ENCODE peak calls at places on chromosomes 6 and 20, in five cellular contexts. N is cardiac fibroblast, L is HFFc6, W is HFF-Myc, U is left ventricle myocardium inferior. D is an unnamed sample.

GRCh38 chr20:61932711-61933480 is 132.8 kb downstream of the TAF4 start:
- DNase-seq in N (no peak), L (no peak), W (no peak), U (peak), D (no peak)

GRCh38 chr6:96948631-96949030 is 24.1 kb downstream of the KLHL32 start:
- DNase-seq in N (no peak), L (no peak), W (no peak), U (no peak), D (no peak)

GRCh38 chr6:30013296-30013922 is 47.7 kb upstream of the POLR1H start:
- DNase-seq in N (no peak), L (no peak), W (no peak), U (no peak), D (peak)

GRCh38 chr6:114167583-114168576 is 174.9 kb downstream of the HS3ST5 start:
- DNase-seq in N (no peak), L (no peak), W (no peak), U (no peak), D (no peak)

GRCh38 chr6:91751496-91751895 is 1164.6 kb upstream of the MAP3K7 start:
- DNase-seq in N (no peak), L (no peak), W (no peak), U (no peak), D (no peak)

GRCh38 chr20:22052025-22052527 is 346.6 kb downstream of the PAX1 start:
- DNase-seq in N (no peak), L (no peak), W (no peak), U (no peak), D (no peak)

GRCh38 chr6:83514877-83515466 is 2.6 kb downstream of the PRSS35 start:
- DNase-seq in N (peak), L (peak), W (peak), U (no peak), D (peak)

GRCh38 chr6:133040025-133040838 is 200.9 kb upstream of the EYA4 start:
- DNase-seq in N (peak), L (no peak), W (no peak), U (no peak), D (no peak)

GRCh38 chr20:21391495-21392298 is 5.6 kb downstream of the NKX2-4 start:
- DNase-seq in N (no peak), L (no peak), W (no peak), U (no peak), D (no peak)

GRCh38 chr6:169302716-169303115 is 49.1 kb upstream of the THBS2 start:
- DNase-seq in N (no peak), L (no peak), W (no peak), U (no peak), D (no peak)

GRCh38 chr6:36301085-36301658 is 31.3 kb downstream of the PNPLA1 start:
- DNase-seq in N (no peak), L (no peak), W (no peak), U (no peak), D (no peak)

GRCh38 chr20:50372770-50373088 is 137.5 kb upstream of the PTPN1 start:
- DNase-seq in N (peak), L (no peak), W (no peak), U (no peak), D (no peak)

DNA sequence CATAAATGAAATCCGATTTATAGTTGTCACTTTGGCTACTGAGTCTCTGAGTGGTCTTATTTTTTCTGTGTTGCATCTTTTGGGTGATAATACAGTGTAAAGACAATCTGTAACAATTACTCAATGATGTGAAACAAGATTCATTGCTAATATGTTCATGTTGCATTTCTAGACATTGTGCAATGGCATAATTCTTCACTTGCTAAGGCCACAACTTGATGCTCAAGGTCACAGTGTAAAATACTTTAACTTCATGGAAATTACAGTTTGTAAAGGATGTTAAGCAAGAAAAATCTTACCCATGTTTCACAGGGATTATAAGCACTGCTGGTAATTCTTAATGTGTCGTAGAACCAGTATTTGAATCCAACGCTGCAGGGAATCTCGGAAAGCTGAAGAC is 74.9 kb upstream of the SMLR1 start:
- DNase-seq in N (peak), L (no peak), W (no peak), U (no peak), D (no peak)
- TF ChIP-seq CTCF in N (no peak), L (no peak), W (no peak), U (no peak), D (no peak)

GRCh38 chr6:41630946-41631345 is 7.3 kb upstream of the MDFI start:
- DNase-seq in N (no peak), L (no peak), W (no peak), U (no peak), D (no peak)
- TF ChIP-seq CTCF in N (no peak), L (no peak), W (no peak), U (no peak), D (no peak)

DNA sequence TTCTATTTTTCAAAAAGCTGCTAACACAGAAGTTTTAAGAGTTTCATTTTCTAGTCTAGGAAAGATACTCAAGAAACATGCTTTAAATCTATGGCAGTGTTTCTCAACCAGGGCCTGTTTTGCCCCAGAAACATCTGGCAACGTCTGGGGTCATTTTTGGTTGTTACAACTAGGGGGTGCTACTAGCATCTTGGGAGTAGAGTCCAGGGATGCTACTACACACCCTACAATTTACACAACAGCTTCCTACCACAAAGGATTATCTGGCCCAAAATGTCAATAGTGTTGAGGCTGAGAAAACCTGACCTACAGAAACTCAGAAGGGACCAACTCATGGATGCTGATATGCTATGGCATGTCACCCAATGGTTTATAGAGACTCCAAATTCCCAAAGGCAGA is 24.4 kb downstream of the SERAC1 start:
- DNase-seq in N (peak), L (no peak), W (no peak), U (no peak), D (no peak)
- TF ChIP-seq CTCF in N (peak), L (peak), W (peak), U (no peak), D (peak)

GRCh38 chr6:63476302-63476701 is 96.0 kb upstream of the LOC128125822 start:
- DNase-seq in N (peak), L (no peak), W (no peak), U (no peak), D (no peak)
- TF ChIP-seq CTCF in N (no peak), L (no peak), W (no peak), U (peak), D (no peak)

DNA sequence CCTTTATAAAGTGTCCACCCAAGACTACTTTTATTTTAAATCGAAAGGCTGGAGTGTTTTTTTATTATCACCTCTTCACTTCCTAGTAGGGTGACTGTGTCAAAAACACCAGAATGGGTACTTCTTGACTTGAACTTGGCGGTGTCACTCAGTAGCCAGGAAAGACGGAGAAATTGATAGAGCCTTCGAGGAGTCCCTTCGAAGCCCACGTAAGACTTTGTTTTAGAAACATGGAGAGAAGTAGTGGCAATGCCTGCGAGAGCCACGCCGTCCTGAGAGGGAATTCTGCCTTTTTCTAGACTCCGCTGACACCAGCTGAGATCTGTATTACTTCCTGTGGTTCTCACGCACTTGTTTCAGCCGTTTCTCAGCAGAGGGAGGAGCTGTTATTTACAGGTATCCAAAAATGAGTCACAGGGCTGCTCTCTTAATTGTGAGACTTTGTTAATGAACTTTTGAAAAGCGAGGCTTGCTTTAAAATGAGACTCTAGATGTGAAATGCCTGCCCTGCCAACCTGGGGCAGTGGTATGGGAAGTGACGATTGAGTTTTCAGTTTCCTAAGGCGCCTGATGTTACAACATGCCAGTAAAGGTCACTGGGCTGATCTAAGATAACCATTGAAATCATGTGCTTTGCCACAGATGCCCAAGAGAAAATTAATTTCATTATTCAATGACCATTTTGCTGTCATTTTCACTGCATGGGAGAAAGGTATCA is 852 bp downstream of the STX11 start:
- DNase-seq in N (no peak), L (no peak), W (no peak), U (no peak), D (peak)
- TF ChIP-seq CTCF in N (no peak), L (no peak), W (no peak), U (no peak), D (no peak)

GRCh38 chr20:46939031-46939430 is 44.4 kb downstream of the EYA2 start:
- DNase-seq in N (no peak), L (peak), W (no peak), U (no peak), D (no peak)
- TF ChIP-seq CTCF in N (peak), L (peak), W (peak), U (no peak), D (no peak)

GRCh38 chr20:32191422-32191821 is 16.1 kb downstream of the PLAGL2 start:
- DNase-seq in N (no peak), L (no peak), W (no peak), U (no peak), D (no peak)

GRCh38 chr20:32190608-32191415 is 16.7 kb downstream of the PLAGL2 start:
- DNase-seq in N (no peak), L (no peak), W (no peak), U (no peak), D (no peak)

GRCh38 chr20:32188376-32189122 is 19.0 kb downstream of the PLAGL2 start:
- DNase-seq in N (no peak), L (no peak), W (no peak), U (no peak), D (no peak)

GRCh38 chr20:32189123-32189410 is 18.5 kb downstream of the PLAGL2 start:
- DNase-seq in N (no peak), L (no peak), W (no peak), U (no peak), D (peak)

DNA sequence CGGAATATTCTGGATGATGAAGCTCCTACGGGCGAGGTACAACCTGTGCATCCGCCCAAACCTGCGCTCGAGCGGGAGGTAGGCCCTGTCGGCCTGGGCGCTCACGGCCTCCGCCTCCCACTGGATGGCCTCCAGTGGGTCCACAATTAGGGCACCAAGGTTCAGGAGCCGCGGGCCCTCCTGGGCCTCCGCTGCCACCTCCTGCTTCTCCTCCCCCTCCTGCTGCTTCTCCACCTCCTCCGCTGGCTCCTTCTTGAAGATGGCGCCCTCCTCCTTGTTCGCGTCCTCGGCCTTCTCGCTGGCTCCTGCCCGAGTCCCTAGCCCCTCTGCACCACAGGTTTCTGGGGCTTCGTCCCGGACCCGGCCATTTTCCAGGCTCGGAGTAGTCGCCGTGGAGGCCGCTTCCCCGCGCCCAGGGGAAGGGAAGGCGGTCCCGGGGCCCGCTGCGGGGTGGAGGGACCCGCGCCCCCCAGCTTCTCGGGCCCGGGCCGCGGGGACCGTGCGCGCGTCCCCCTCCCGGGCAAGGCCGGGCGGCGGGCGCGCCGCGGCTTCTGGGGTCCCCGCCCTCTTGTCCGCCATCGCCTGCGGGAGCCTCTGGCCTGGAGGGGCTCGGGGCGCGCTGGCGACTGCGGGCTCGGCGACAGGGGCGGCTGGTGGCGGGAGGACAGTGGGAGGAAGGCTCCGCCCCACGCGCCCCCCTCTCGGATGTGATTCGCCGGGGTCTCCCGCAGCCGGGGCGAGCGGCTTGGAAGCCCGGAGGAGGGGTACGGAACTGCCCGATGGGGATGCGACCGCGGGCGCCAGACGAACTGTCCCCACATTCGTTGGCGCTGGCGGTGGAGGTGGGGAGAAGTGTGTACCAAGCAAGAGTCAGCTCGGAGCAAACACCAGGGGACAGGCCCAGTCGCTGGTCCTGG is 17.6 kb downstream of the PLAGL2 start:
- DNase-seq in N (peak), L (no peak), W (no peak), U (peak), D (peak)
- TF ChIP-seq CTCF in N (no peak), L (no peak), W (no peak), U (peak), D (no peak)

GRCh38 chr6:27158316-27158643 is 89.2 kb upstream of the PRSS16 start:
- DNase-seq in N (no peak), L (no peak), W (no peak), U (no peak), D (no peak)
- TF ChIP-seq CTCF in N (no peak), L (no peak), W (no peak), U (no peak), D (no peak)

GRCh38 chr6:104484626-104485025 is 375.1 kb downstream of the HACE1 start:
- DNase-seq in N (no peak), L (no peak), W (no peak), U (no peak), D (no peak)

GRCh38 chr6:104486003-104486402 is 373.7 kb downstream of the HACE1 start:
- DNase-seq in N (no peak), L (no peak), W (no peak), U (no peak), D (no peak)

GRCh38 chr6:104484191-104484590 is 375.5 kb downstream of the HACE1 start:
- DNase-seq in N (no peak), L (no peak), W (no peak), U (no peak), D (no peak)

GRCh38 chr6:104477569-104477968 is 382.1 kb downstream of the HACE1 start:
- DNase-seq in N (no peak), L (no peak), W (no peak), U (no peak), D (no peak)

GRCh38 chr6:104483225-104483834 is 376.4 kb downstream of the HACE1 start:
- DNase-seq in N (peak), L (no peak), W (no peak), U (no peak), D (no peak)
- TF ChIP-seq CTCF in N (peak), L (peak), W (peak), U (peak), D (no peak)

GRCh38 chr20:31936430-31936829 is 15.4 kb downstream of the PDRG1 start:
- DNase-seq in N (no peak), L (no peak), W (no peak), U (no peak), D (no peak)

GRCh38 chr20:31933698-31934097 is 18.1 kb downstream of the PDRG1 start:
- DNase-seq in N (no peak), L (no peak), W (no peak), U (no peak), D (no peak)

GRCh38 chr20:31934491-31934890 is 17.4 kb downstream of the PDRG1 start:
- DNase-seq in N (no peak), L (no peak), W (no peak), U (no peak), D (no peak)

GRCh38 chr20:31937820-31938219 is 14.0 kb downstream of the PDRG1 start:
- DNase-seq in N (no peak), L (no peak), W (no peak), U (no peak), D (no peak)

DNA sequence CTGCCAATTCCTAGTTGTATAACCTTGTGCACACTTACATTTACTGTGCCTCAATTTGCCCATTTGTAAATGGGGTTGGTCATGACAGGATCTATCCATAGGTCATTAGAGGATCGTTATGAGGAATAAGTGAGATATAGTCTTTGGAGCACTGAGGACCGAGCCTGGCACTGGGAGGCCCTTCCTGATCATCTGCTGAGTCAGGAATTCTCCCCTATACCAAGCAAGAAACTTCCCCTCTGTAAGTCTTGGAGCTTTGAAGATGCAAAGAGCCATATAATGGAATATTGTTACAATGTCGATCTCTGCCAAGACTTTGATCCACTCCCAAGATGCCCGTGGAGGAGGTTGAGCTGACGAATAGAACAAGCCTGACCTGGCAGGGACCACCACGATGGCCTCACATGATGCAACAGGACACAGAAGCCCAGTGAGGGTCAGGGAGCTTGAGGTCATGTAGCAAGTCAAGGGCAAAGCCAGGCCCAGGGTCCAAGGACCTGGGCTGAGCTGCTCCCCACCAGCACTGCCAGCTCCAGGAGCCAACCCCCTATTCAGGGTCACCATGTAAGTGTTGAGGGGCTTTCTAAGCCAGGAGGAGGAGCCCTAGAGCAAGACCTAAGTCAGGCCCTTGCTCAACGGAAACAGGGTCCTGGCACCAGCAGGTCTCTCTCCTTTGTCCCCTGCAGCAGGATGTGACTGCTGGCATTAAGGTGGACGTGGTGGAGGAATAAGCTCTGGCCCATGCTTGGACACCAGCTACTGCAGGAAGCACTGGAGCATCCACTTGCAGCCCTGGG is 16.7 kb downstream of the PDRG1 start:
- DNase-seq in N (no peak), L (no peak), W (no peak), U (no peak), D (no peak)
- TF ChIP-seq CTCF in N (no peak), L (peak), W (peak), U (no peak), D (no peak)

D was measured in adrenal gland.